ENCODE peak calls at places on chromosomes 13 and 19, in seven cellular contexts. One of them, this sample, is unnamed.

GRCh38 chr13:75762066-75762937 is 126.2 kb downstream of the LMO7 start:
- DNase-seq in endothelial cell of umbilical vein: peak; percentile 76
- DNase-seq in K562: no peak
- DNase-seq in IMR-90: peak; percentile 63
- DNase-seq in H9: no peak
- DNase-seq in MM.1S: peak; percentile 86
- DNase-seq in fibroblast of lung: peak; percentile 64
- DNase-seq in this sample: peak; percentile 40

GRCh38 chr19:10773969-10774368 is 56.1 kb downstream of the DNM2 start:
- DNase-seq in H9: no peak
- DNase-seq in K562: no peak
- DNase-seq in MM.1S: peak; percentile 25
- DNase-seq in IMR-90: no peak
- DNase-seq in endothelial cell of umbilical vein: no peak
- DNase-seq in fibroblast of lung: no peak
- DNase-seq in this sample: peak; percentile 55

GRCh38 chr13:114099191-114099590 is 33.2 kb downstream of the RASA3 start:
- DNase-seq in H9: peak; percentile 86
- DNase-seq in fibroblast of lung: peak; percentile 93
- DNase-seq in K562: peak; percentile 52
- DNase-seq in IMR-90: peak; percentile 93
- DNase-seq in endothelial cell of umbilical vein: no peak
- DNase-seq in MM.1S: peak; percentile 34
- DNase-seq in this sample: peak; percentile 65

GRCh38 chr19:13764821-13765394 is 586 bp downstream of the MRI1 start:
- DNase-seq in endothelial cell of umbilical vein: no peak
- DNase-seq in K562: peak; percentile 46
- DNase-seq in IMR-90: no peak
- DNase-seq in MM.1S: no peak
- DNase-seq in H9: no peak
- DNase-seq in fibroblast of lung: no peak
- DNase-seq in this sample: no peak

GRCh38 chr19:41478875-41479756 is 36.2 kb downstream of the ERICH4 start:
- DNase-seq in K562: no peak
- DNase-seq in IMR-90: no peak
- DNase-seq in fibroblast of lung: no peak
- DNase-seq in endothelial cell of umbilical vein: peak; percentile 97
- DNase-seq in MM.1S: no peak
- DNase-seq in H9: no peak
- DNase-seq in this sample: no peak

GRCh38 chr19:30064021-30064699 is 122.1 kb downstream of the URI1 start:
- DNase-seq in MM.1S: no peak
- DNase-seq in K562: no peak
- DNase-seq in fibroblast of lung: no peak
- DNase-seq in IMR-90: no peak
- DNase-seq in H9: no peak
- DNase-seq in endothelial cell of umbilical vein: no peak
- DNase-seq in this sample: no peak

GRCh38 chr19:2231621-2232221 is 4.4 kb downstream of the PLEKHJ1 start:
- DNase-seq in IMR-90: no peak
- DNase-seq in H9: peak; percentile 53
- DNase-seq in endothelial cell of umbilical vein: no peak
- DNase-seq in MM.1S: no peak
- DNase-seq in K562: no peak
- DNase-seq in fibroblast of lung: no peak
- DNase-seq in this sample: no peak

GRCh38 chr19:37930416-37930815 is 23.4 kb downstream of the SIPA1L3 start:
- DNase-seq in H9: no peak
- DNase-seq in IMR-90: no peak
- DNase-seq in endothelial cell of umbilical vein: no peak
- DNase-seq in fibroblast of lung: no peak
- DNase-seq in MM.1S: no peak
- DNase-seq in K562: no peak
- DNase-seq in this sample: no peak

GRCh38 chr19:18322759-18323460 is at the start of gene LSM4:
- DNase-seq in H9: peak; percentile 99
- DNase-seq in IMR-90: peak; percentile 95
- DNase-seq in endothelial cell of umbilical vein: peak; percentile 98
- DNase-seq in K562: peak; percentile 97
- DNase-seq in MM.1S: peak; percentile 99
- DNase-seq in fibroblast of lung: peak; percentile 95
- DNase-seq in this sample: peak; percentile 99

GRCh38 chr19:49787746-49788145 is 20.9 kb downstream of the AP2A1 start:
- DNase-seq in endothelial cell of umbilical vein: no peak
- DNase-seq in K562: no peak
- DNase-seq in IMR-90: no peak
- DNase-seq in fibroblast of lung: no peak
- DNase-seq in MM.1S: no peak
- DNase-seq in H9: no peak
- DNase-seq in this sample: no peak

GRCh38 chr13:73591861-73592260 is 533.1 kb downstream of the KLF5 start:
- DNase-seq in H9: no peak
- DNase-seq in endothelial cell of umbilical vein: no peak
- DNase-seq in IMR-90: no peak
- DNase-seq in K562: no peak
- DNase-seq in MM.1S: no peak
- DNase-seq in fibroblast of lung: no peak
- DNase-seq in this sample: no peak

DNA sequence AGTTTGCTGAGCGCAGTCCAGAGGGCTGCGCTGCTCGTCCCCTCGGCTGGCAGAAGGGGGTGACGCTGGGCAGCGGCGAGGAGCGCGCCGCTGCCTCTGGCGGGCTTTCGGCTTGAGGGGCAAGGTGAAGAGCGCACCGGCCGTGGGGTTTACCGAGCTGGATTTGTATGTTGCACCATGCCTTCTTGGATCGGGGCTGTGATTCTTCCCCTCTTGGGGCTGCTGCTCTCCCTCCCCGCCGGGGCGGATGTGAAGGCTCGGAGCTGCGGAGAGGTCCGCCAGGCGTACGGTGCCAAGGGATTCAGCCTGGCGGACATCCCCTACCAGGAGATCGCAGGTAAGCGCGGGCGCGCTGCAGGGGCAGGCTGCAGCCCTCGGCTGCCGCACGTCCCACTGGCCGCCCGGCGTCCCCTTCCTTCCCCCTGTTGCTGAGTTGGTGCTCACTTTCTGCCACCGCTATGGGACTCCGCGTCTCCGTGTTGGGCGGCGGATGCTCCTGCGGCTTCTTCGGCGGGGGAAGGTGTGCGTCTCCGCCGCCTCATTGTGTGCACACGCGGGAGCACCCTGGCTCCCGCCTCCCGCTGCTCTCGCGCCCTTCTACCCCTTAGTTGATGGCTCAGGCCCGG is 786 bp downstream of the GPC6 start:
- DNase-seq in MM.1S: peak; percentile 28
- DNase-seq in fibroblast of lung: peak; percentile 67
- DNase-seq in H9: peak; percentile 57
- DNase-seq in K562: no peak
- DNase-seq in IMR-90: peak; percentile 52
- DNase-seq in endothelial cell of umbilical vein: no peak
- DNase-seq in this sample: no peak
- TF ChIP-seq CTCF in MM.1S: no peak
- TF ChIP-seq CTCF in fibroblast of lung: no peak
- TF ChIP-seq CTCF in H9: no peak
- TF ChIP-seq CTCF in K562: no peak
- TF ChIP-seq CTCF in IMR-90: no peak
- TF ChIP-seq CTCF in endothelial cell of umbilical vein: no peak
- TF ChIP-seq CTCF in this sample: no peak

DNA sequence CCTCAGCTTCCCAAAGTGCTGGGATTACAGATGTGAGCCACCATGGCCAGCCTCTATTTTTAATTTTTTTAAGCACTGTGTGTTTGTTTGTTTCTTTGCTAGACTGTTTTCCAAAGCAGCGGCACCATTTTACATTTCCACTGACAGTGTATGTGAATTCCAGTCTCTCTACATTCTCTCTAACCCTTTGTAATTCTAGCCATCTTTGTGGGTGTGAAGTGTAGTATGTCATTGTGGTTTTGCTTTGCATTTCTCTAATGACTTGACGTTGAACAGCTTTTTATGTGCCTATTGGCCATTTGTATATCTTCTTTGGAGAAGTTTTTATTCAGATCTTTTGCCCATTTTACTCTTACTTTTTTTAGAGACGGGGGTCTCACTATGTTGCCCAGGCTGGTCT is 11.6 kb downstream of the PNPLA6 start:
- DNase-seq in endothelial cell of umbilical vein: no peak
- DNase-seq in IMR-90: no peak
- DNase-seq in K562: no peak
- DNase-seq in fibroblast of lung: no peak
- DNase-seq in MM.1S: no peak
- DNase-seq in H9: no peak
- DNase-seq in this sample: no peak
- H3K4me1 ChIP-seq in endothelial cell of umbilical vein: no peaks in the 10 kb centered on the region
- H3K4me1 ChIP-seq in IMR-90: no peaks in the 10 kb centered on the region
- H3K4me1 ChIP-seq in K562: peaks cover 35% of the 10 kb centered on the region
- H3K4me1 ChIP-seq in fibroblast of lung: no peaks in the 10 kb centered on the region
- H3K4me1 ChIP-seq in MM.1S: peaks cover 3% of the 10 kb centered on the region
- H3K4me1 ChIP-seq in H9: no peaks in the 10 kb centered on the region
- H3K4me1 ChIP-seq in this sample: no peaks in the 10 kb centered on the region

DNA sequence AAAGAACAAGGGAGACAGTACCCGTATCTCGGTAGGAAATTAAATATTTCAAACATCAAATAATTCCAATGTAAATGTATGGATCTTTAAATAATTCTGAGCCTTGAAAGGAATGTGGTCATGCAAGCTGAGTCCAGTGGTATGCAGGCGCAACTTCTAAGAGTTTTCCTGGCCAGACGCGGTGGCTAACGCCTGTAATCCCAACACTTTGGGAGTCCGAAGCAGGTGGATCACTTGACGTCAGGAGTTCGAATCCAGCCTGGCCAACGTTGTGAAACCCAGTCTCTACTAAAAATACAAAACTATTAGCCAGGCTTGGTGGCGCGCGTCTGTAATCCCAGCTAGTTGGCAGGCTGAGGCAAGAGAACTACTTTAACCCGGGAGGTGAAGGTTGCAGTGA is 1.1 kb upstream of the ZNF845 start:
- DNase-seq in MM.1S: no peak
- DNase-seq in fibroblast of lung: no peak
- DNase-seq in IMR-90: no peak
- DNase-seq in K562: no peak
- DNase-seq in H9: no peak
- DNase-seq in endothelial cell of umbilical vein: no peak
- DNase-seq in this sample: peak; percentile 30
- H3K4me2 ChIP-seq in MM.1S: no peak overlapping the region
- H3K4me2 ChIP-seq in fibroblast of lung: peak overlapping the region; percentile 35
- H3K4me2 ChIP-seq in IMR-90: peak overlapping the region; percentile 44
- H3K4me2 ChIP-seq in K562: no peak overlapping the region
- H3K4me2 ChIP-seq in H9: no peak overlapping the region
- H3K4me2 ChIP-seq in endothelial cell of umbilical vein: peak overlapping the region; percentile 89
- H3K4me2 ChIP-seq in this sample: peak overlapping the region; percentile 87

DNA sequence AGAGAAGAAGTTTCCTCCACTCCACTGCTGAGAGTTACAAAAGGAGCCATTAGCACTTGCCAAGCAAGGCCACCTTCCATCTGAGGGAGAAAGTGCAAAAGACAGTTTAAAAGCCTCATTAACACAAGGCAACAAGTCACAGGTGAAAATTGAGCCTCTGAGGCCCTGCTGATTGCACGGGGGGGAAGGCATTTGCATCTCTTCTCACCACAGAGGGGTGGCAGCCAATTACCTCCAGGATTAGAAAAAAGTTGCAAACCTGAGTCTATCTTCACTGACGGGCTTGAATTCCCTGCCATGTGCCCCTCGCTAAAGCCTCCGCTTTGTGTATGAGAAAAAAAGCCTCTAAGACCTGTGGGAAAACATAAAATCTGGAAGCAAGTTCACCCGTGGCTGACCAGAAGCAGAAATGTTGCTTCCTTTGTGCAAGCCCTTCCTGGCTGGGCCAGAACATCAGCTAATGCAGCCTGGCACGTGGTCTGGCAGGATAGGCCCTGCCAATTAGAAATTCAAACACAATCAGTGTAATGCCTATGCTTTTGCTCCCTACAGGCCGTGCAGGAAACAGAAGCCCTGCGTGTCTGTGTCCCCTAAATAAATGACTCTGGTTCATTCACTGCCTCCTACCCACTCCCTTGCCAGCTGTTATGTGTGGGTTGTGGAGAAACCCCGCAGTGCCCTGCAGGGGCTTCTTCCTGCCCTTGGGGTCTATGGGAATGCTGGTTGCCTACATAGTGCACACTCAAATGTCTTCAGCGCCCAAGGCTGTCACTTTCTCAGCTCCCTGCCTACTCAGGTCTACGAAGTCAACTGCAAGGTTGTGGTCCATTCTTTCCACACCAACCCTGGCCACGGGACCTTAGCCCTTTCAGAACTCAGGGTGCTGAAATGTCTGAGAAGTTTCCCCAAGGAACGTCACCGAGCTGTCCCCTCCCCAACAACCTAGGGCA is 150.2 kb downstream of the UQCRFS1 start:
- DNase-seq in H9: peak; percentile 55
- DNase-seq in K562: no peak
- DNase-seq in endothelial cell of umbilical vein: no peak
- DNase-seq in fibroblast of lung: no peak
- DNase-seq in MM.1S: no peak
- DNase-seq in IMR-90: no peak
- DNase-seq in this sample: no peak
- TF ChIP-seq CTCF in H9: no peak
- TF ChIP-seq CTCF in K562: no peak
- TF ChIP-seq CTCF in endothelial cell of umbilical vein: no peak
- TF ChIP-seq CTCF in fibroblast of lung: no peak
- TF ChIP-seq CTCF in MM.1S: no peak
- TF ChIP-seq CTCF in IMR-90: no peak
- TF ChIP-seq CTCF in this sample: no peak

GRCh38 chr19:16459680-16460079 is 12.1 kb downstream of the EPS15L1 start:
- DNase-seq in H9: no peak
- DNase-seq in MM.1S: no peak
- DNase-seq in K562: no peak
- DNase-seq in fibroblast of lung: no peak
- DNase-seq in IMR-90: no peak
- DNase-seq in endothelial cell of umbilical vein: no peak
- DNase-seq in this sample: no peak

GRCh38 chr19:16463341-16463990 is 8.3 kb downstream of the EPS15L1 start:
- DNase-seq in endothelial cell of umbilical vein: no peak
- DNase-seq in H9: no peak
- DNase-seq in K562: no peak
- DNase-seq in IMR-90: no peak
- DNase-seq in MM.1S: no peak
- DNase-seq in fibroblast of lung: no peak
- DNase-seq in this sample: no peak

GRCh38 chr19:16460454-16460853 is 11.3 kb downstream of the EPS15L1 start:
- DNase-seq in endothelial cell of umbilical vein: no peak
- DNase-seq in fibroblast of lung: no peak
- DNase-seq in MM.1S: no peak
- DNase-seq in H9: no peak
- DNase-seq in IMR-90: no peak
- DNase-seq in K562: no peak
- DNase-seq in this sample: no peak

GRCh38 chr19:16462757-16463250 is 9.0 kb downstream of the EPS15L1 start:
- DNase-seq in endothelial cell of umbilical vein: no peak
- DNase-seq in fibroblast of lung: no peak
- DNase-seq in K562: no peak
- DNase-seq in IMR-90: peak; percentile 34
- DNase-seq in MM.1S: no peak
- DNase-seq in H9: no peak
- DNase-seq in this sample: peak; percentile 80

DNA sequence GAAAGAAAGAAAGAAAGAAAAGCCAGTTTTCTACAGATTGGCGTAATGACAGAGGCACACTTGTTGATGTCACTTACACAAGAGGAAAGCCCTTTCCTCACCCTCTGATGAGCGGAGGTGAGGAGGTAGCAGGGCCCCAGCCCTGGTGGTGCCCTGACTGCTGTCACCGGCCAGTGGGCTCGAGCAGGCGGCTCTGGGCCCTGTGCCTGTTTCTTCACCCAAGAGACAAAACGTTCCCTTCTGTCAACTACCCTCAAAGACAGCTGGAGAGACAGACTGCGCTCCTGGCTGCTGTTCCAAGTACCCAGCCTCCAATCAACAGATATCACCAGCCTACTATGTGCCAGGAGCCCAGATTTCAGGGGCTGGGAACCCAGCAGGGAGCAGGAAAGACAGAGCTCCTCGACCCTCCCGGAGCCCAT is 10.1 kb downstream of the EPS15L1 start:
- DNase-seq in fibroblast of lung: no peak
- DNase-seq in MM.1S: no peak
- DNase-seq in H9: no peak
- DNase-seq in IMR-90: no peak
- DNase-seq in endothelial cell of umbilical vein: no peak
- DNase-seq in K562: no peak
- DNase-seq in this sample: no peak
- H3K4me1 ChIP-seq in fibroblast of lung: peaks cover 24% of the 10 kb centered on the region
- H3K4me1 ChIP-seq in MM.1S: no peaks in the 10 kb centered on the region
- H3K4me1 ChIP-seq in H9: peaks cover 12% of the 10 kb centered on the region
- H3K4me1 ChIP-seq in IMR-90: peaks cover 27% of the 10 kb centered on the region
- H3K4me1 ChIP-seq in endothelial cell of umbilical vein: peaks cover 22% of the 10 kb centered on the region
- H3K4me1 ChIP-seq in K562: peaks cover 38% of the 10 kb centered on the region
- H3K4me1 ChIP-seq in this sample: peaks cover 35% of the 10 kb centered on the region

This sample was measured in PC-9.